ENCODE peak calls at places on chromosomes 12 and 14, in four cellular contexts. W is stomach, P is right atrium auricular region, X is cardiac muscle cell. H is an unnamed sample. For H3K27me3, the result is how much of the 10 kb centered on the place peaks cover.

GRCh38 chr12:30440826-30441602 is 254.7 kb downstream of the IPO8 start:
- DNase-seq in W (no peak), P (no peak), X (peak), H (no peak)

GRCh38 chr12:7995266-7995963 is 37.1 kb upstream of the FOXJ2 start:
- DNase-seq in W (peak), P (peak), X (peak), H (peak)

GRCh38 chr12:92363295-92364146 is 217.9 kb upstream of the BTG1 start:
- DNase-seq in W (no peak), P (peak), X (peak), H (no peak)

GRCh38 chr12:4857472-4858291 is 52.0 kb upstream of the KCNA1 start:
- DNase-seq in W (peak), P (peak), X (peak), H (peak)

GRCh38 chr12:71475280-71475679 is 35.7 kb downstream of the LGR5 start:
- DNase-seq in W (no peak), P (peak), X (peak), H (no peak)

GRCh38 chr14:41051801-41052200 is 554.9 kb upstream of the LRFN5 start:
- DNase-seq in W (no peak), P (no peak), X (no peak), H (no peak)

GRCh38 chr12:52865090-52865944 is 16.5 kb upstream of the KRT78 start:
- DNase-seq in W (peak), P (peak), X (peak), H (peak)

GRCh38 chr14:105974902-105975301 is 448.5 kb downstream of the TMEM121 start:
- DNase-seq in W (no peak), P (no peak), X (no peak), H (no peak)

GRCh38 chr12:109504068-109504467 is 26.6 kb downstream of the UBE3B start:
- DNase-seq in W (no peak), P (no peak), X (no peak), H (no peak)

GRCh38 chr14:71550367-71550766 is 381.9 kb upstream of the RGS6 start:
- DNase-seq in W (no peak), P (no peak), X (no peak), H (no peak)

GRCh38 chr14:100582496-100583165 is 4.6 kb downstream of the BEGAIN start:
- DNase-seq in W (no peak), P (no peak), X (no peak), H (peak)

GRCh38 chr14:74519316-74520074 is 25.9 kb downstream of the ISCA2 start:
- DNase-seq in W (no peak), P (no peak), X (no peak), H (no peak)

GRCh38 chr14:100609331-100609870 is 22.2 kb upstream of the BEGAIN start:
- DNase-seq in W (no peak), P (no peak), X (no peak), H (no peak)

GRCh38 chr12:67803450-67804034 is 155.0 kb downstream of the DYRK2 start:
- DNase-seq in W (no peak), P (no peak), X (no peak), H (no peak)

GRCh38 chr12:111409403-111410228 is 3.9 kb downstream of the SH2B3 start:
- DNase-seq in W (no peak), P (no peak), X (peak), H (peak)

GRCh38 chr12:111446044-111446581 is 40.4 kb downstream of the SH2B3 start:
- DNase-seq in W (peak), P (peak), X (peak), H (peak)

GRCh38 chr14:69506241-69506595 is 21.7 kb downstream of the PLEKHD1 start:
- DNase-seq in W (no peak), P (no peak), X (no peak), H (no peak)

GRCh38 chr12:94621662-94622359 is 28.5 kb downstream of the TMCC3 start:
- DNase-seq in W (no peak), P (no peak), X (peak), H (no peak)

GRCh38 chr12:106136263-106136662 is 2.5 kb downstream of the NUAK1 start:
- DNase-seq in W (peak), P (peak), X (peak), H (peak)

GRCh38 chr12:55707841-55708694 is at the start of gene ITGA7:
- DNase-seq in W (peak), P (no peak), X (no peak), H (peak)

GRCh38 chr14:80992580-80992979 is 37.2 kb downstream of the TSHR start:
- DNase-seq in W (no peak), P (no peak), X (no peak), H (no peak)

GRCh38 chr12:72547593-72547992 is 275.4 kb downstream of the TRHDE start:
- DNase-seq in W (no peak), P (no peak), X (no peak), H (no peak)

GRCh38 chr14:33686856-33687255 is 264.0 kb downstream of the EGLN3 start:
- DNase-seq in W (no peak), P (no peak), X (no peak), H (no peak)

GRCh38 chr14:72745546-72745945 is 148.4 kb downstream of the DPF3 start:
- DNase-seq in W (no peak), P (peak), X (peak), H (no peak)

GRCh38 chr14:37890095-37890494 is 294.7 kb downstream of the TTC6 start:
- DNase-seq in W (no peak), P (no peak), X (no peak), H (no peak)

GRCh38 chr12:11545438-11546330 is 103.8 kb upstream of the ETV6 start:
- DNase-seq in W (no peak), P (no peak), X (peak), H (no peak)

GRCh38 chr12:102374190-102374589 is 106.2 kb downstream of the IGF1 start:
- DNase-seq in W (no peak), P (no peak), X (no peak), H (no peak)

GRCh38 chr12:5971194-5971850 is 26.3 kb upstream of the ANO2 start:
- DNase-seq in W (no peak), P (no peak), X (no peak), H (no peak)

GRCh38 chr12:5967645-5968415 is 22.8 kb upstream of the ANO2 start:
- DNase-seq in W (no peak), P (no peak), X (no peak), H (no peak)

GRCh38 chr12:5973461-5974115 is 28.5 kb upstream of the ANO2 start:
- DNase-seq in W (no peak), P (no peak), X (no peak), H (no peak)

GRCh38 chr12:5969156-5969973 is 24.3 kb upstream of the ANO2 start:
- DNase-seq in W (no peak), P (no peak), X (no peak), H (no peak)

DNA sequence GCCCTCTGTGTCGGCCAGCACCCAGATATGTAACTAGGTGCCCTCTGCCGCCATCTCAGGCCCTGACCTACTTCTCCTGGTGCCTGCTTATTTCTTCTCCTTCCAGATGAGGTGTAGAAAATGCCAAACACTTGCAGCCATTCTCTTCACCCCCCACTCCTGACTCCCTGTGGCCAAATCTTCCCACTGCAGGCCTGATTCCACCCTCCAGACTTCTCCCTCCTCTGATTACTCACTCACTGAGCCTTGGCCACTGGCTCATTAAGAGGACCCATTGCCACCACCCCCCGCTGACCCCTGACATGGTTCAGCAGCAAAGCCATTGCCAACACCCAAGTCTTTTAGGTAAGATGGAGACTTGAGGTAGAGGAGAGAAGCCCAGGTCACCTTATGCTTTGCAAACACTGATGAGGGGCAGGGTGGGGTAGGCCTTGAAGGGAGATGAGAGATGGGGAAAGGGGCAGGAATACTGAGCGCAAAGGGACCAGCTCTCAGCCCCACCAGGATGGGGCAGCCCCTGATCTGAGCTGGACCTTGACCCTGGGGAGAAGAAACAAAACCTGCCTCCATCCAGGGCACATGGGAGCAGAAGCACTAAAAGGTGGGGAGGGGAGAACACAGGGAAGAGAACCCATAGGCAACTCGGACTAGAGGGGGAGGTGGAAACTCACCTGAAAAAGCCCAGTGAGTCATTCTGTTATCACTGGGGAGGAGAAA is 25.1 kb upstream of the ANO2 start:
- DNase-seq in W (no peak), P (no peak), X (no peak), H (no peak)
- H3K27me3 ChIP-seq in W (under half), P (under half), X (under half), H (under half)

GRCh38 chr14:52948836-52949235 is 2.0 kb downstream of the FERMT2 start:
- DNase-seq in W (no peak), P (no peak), X (no peak), H (no peak)
- H3K27me3 ChIP-seq in W (under half), P (under half), X (under half), H (under half)

DNA sequence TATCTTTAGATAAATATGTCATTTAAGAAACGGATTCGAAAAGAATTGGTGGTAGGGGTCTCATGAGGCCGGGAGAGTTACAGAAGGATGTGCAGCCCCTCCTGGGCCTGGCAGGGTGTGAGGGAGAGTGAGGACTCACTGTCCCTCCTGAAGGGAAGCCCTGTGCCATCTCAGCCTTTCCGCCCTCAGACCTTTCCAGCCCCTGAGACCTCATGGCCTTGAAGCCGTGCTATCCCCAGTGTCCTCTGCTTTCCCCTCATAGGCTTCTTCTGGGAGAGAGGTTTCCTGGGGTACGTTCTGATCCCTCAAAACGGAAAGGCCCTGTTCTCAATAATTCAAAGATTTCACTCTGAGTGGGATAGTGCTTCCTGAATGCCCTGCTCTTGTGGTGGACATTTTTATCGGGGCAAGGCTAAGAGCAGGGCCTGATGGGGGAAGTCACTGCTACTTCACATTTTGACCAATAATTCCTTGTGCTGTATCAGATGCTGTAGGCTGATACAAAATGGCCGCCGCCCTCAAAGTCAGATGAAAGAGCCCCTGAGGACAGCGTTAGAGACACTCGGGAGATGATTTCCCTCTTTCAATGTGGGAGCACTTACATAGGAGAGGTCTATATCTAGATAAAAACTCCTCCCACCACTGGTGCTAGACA is 1.3 kb downstream of the CD4 start:
- DNase-seq in W (no peak), P (no peak), X (no peak), H (no peak)
- H3K27me3 ChIP-seq in W (under half), P (under half), X (under half), H (under half)

DNA sequence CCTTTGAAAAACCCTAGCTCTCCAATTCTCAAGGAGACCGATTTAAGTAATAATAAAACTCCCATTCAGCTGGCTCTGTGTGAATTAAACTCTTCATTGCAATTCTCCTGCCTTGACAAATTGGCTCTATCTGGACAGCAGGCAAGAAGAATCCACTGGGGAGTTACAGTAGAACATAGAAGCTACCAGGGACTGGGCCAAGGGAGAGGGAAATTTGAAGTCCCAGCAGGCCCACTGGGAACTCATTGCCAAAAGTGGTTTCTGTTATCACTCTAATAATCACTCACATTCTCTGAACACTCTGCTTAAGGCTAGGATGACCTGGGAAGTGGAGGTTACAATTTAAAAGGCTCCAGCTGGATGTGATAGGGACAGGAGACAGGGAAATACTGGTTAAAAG is 384.5 kb upstream of the CCDC196 start:
- DNase-seq in W (no peak), P (no peak), X (peak), H (no peak)
- H3K27me3 ChIP-seq in W (under half), P (under half), X (under half), H (under half)

GRCh38 chr12:49965836-49966235 is 4.2 kb downstream of the AQP5 start:
- DNase-seq in W (no peak), P (no peak), X (no peak), H (peak)

GRCh38 chr12:49962861-49963765 is 1.4 kb downstream of the AQP5 start:
- DNase-seq in W (peak), P (no peak), X (no peak), H (peak)

GRCh38 chr12:49964849-49965624 is 3.4 kb downstream of the AQP5 start:
- DNase-seq in W (no peak), P (no peak), X (no peak), H (no peak)

GRCh38 chr12:49961993-49962764 is 507 bp downstream of the AQP5 start:
- DNase-seq in W (no peak), P (no peak), X (no peak), H (no peak)

DNA sequence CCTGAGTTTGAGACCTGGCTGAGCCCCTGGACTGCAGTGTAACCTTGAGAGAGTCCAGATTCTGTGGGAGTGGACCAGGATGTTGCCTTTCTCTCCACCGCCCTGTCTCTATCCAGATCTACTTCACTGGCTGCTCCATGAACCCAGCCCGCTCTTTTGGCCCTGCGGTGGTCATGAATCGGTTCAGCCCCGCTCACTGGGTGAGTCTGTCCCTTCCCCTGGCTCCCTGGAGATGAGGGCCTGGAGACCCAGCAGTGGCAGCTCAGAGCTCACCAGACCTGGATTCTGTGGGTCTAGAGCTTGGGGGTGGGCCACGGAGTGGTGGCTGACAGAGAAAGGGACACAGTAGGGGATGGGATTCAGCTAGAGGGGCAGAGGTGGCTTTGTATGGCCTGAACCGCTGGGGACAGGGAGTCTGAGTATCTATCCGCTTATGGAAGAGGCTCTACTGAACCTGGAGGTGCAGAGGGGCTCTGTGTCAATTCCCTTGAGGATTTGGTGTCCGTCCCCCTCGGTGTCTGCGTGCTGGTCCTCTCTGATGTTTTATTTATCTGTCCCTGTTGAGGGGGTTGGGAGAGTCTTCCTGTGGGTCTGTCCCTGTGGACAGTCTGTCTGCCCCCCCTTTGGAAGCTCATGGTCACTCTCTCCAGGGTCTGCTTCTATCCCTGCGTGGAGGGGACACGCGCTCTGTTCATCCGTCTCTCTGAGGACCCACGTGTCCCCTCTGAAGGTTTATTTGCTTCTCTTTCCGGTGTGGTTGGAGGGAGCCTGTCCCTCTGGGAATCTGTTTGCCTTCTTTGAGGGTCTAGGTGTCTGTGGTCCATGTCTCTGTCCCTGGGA is 2.5 kb downstream of the AQP5 start:
- DNase-seq in W (no peak), P (no peak), X (no peak), H (no peak)
- H3K27me3 ChIP-seq in W (under half), P (under half), X (half or more), H (under half)

H was measured in pancreas.